ENCODE peak calls at places on chromosomes 3 and 15, in seven cellular contexts. One of them, this sample, is unnamed.

GRCh38 chr3:110903771-110904532 is 167.7 kb upstream of the NECTIN3 start:
- DNase-seq in K562: no peak
- DNase-seq in PC-9: no peak
- DNase-seq in PC-3: no peak
- DNase-seq in IMR-90: no peak
- DNase-seq in mesendoderm: no peak
- DNase-seq in hepatocyte: no peak
- DNase-seq in this sample: no peak

GRCh38 chr3:70090322-70090913 is 90.9 kb downstream of the SAMMSON start:
- DNase-seq in K562: peak; percentile 27
- DNase-seq in PC-9: no peak
- DNase-seq in PC-3: peak; percentile 37
- DNase-seq in IMR-90: peak; percentile 28
- DNase-seq in mesendoderm: no peak
- DNase-seq in hepatocyte: peak; percentile 54
- DNase-seq in this sample: peak; percentile 46

GRCh38 chr3:136283627-136284026 is 33.5 kb downstream of the PCCB start:
- DNase-seq in K562: no peak
- DNase-seq in PC-9: no peak
- DNase-seq in PC-3: no peak
- DNase-seq in IMR-90: peak; percentile 50
- DNase-seq in mesendoderm: peak; percentile 54
- DNase-seq in hepatocyte: no peak
- DNase-seq in this sample: no peak

GRCh38 chr3:187286467-187287059 is 5.0 kb downstream of the MASP1 start:
- DNase-seq in K562: no peak
- DNase-seq in PC-9: no peak
- DNase-seq in PC-3: peak; percentile 29
- DNase-seq in IMR-90: peak; percentile 94
- DNase-seq in mesendoderm: no peak
- DNase-seq in hepatocyte: peak; percentile 65
- DNase-seq in this sample: no peak

GRCh38 chr3:18679226-18679625 is 254.1 kb upstream of the SATB1 start:
- DNase-seq in K562: no peak
- DNase-seq in PC-9: no peak
- DNase-seq in PC-3: no peak
- DNase-seq in IMR-90: no peak
- DNase-seq in mesendoderm: no peak
- DNase-seq in hepatocyte: no peak
- DNase-seq in this sample: no peak

GRCh38 chr3:127421943-127422662 is 134.3 kb upstream of the PRR20G start:
- DNase-seq in K562: no peak
- DNase-seq in PC-9: no peak
- DNase-seq in PC-3: no peak
- DNase-seq in IMR-90: no peak
- DNase-seq in mesendoderm: no peak
- DNase-seq in hepatocyte: no peak
- DNase-seq in this sample: no peak

GRCh38 chr3:10575601-10576160 is 70.3 kb upstream of the ATP2B2 start:
- DNase-seq in K562: no peak
- DNase-seq in PC-9: no peak
- DNase-seq in PC-3: no peak
- DNase-seq in IMR-90: no peak
- DNase-seq in mesendoderm: no peak
- DNase-seq in hepatocyte: no peak
- DNase-seq in this sample: no peak

GRCh38 chr3:111321786-111322185 is 220.2 kb upstream of the CD96 start:
- DNase-seq in K562: no peak
- DNase-seq in PC-9: no peak
- DNase-seq in PC-3: peak; percentile 46
- DNase-seq in IMR-90: no peak
- DNase-seq in mesendoderm: peak; percentile 64
- DNase-seq in hepatocyte: no peak
- DNase-seq in this sample: no peak

GRCh38 chr3:119664850-119665379 is 4.5 kb upstream of the POPDC2 start:
- DNase-seq in K562: no peak
- DNase-seq in PC-9: no peak
- DNase-seq in PC-3: peak; percentile 77
- DNase-seq in IMR-90: peak; percentile 43
- DNase-seq in mesendoderm: peak; percentile 70
- DNase-seq in hepatocyte: peak; percentile 60
- DNase-seq in this sample: no peak

GRCh38 chr15:27214032-27214431 is 243.1 kb downstream of the GABRG3 start:
- DNase-seq in K562: no peak
- DNase-seq in PC-9: no peak
- DNase-seq in PC-3: no peak
- DNase-seq in IMR-90: no peak
- DNase-seq in mesendoderm: peak; percentile 62
- DNase-seq in hepatocyte: no peak
- DNase-seq in this sample: no peak

GRCh38 chr15:83380682-83381081 is 66.5 kb upstream of the SH3GL3 start:
- DNase-seq in K562: peak; percentile 23
- DNase-seq in PC-9: peak; percentile 82
- DNase-seq in PC-3: peak; percentile 78
- DNase-seq in IMR-90: peak; percentile 26
- DNase-seq in mesendoderm: peak; percentile 81
- DNase-seq in hepatocyte: peak; percentile 45
- DNase-seq in this sample: peak; percentile 44

GRCh38 chr15:91116379-91117067 is 16.5 kb downstream of the SV2B start:
- DNase-seq in K562: no peak
- DNase-seq in PC-9: no peak
- DNase-seq in PC-3: no peak
- DNase-seq in IMR-90: no peak
- DNase-seq in mesendoderm: no peak
- DNase-seq in hepatocyte: no peak
- DNase-seq in this sample: no peak

GRCh38 chr3:84547207-84547606 is 411.6 kb upstream of the CADM2 start:
- DNase-seq in K562: no peak
- DNase-seq in PC-9: no peak
- DNase-seq in PC-3: peak; percentile 19
- DNase-seq in IMR-90: no peak
- DNase-seq in mesendoderm: peak; percentile 71
- DNase-seq in hepatocyte: no peak
- DNase-seq in this sample: no peak

GRCh38 chr3:29426302-29427226 is 145.7 kb downstream of the RBMS3 start:
- DNase-seq in K562: no peak
- DNase-seq in PC-9: no peak
- DNase-seq in PC-3: no peak
- DNase-seq in IMR-90: no peak
- DNase-seq in mesendoderm: no peak
- DNase-seq in hepatocyte: no peak
- DNase-seq in this sample: no peak

GRCh38 chr3:113947372-113948014 is at the start of gene ZDHHC23:
- DNase-seq in K562: peak; percentile 81
- DNase-seq in PC-9: peak; percentile 94
- DNase-seq in PC-3: peak; percentile 80
- DNase-seq in IMR-90: peak; percentile 34
- DNase-seq in mesendoderm: peak; percentile 69
- DNase-seq in hepatocyte: peak; percentile 87
- DNase-seq in this sample: peak; percentile 81

GRCh38 chr3:17157713-17158112 is 273.0 kb downstream of the PLCL2 start:
- DNase-seq in K562: no peak
- DNase-seq in PC-9: no peak
- DNase-seq in PC-3: peak; percentile 64
- DNase-seq in IMR-90: peak; percentile 57
- DNase-seq in mesendoderm: no peak
- DNase-seq in hepatocyte: no peak
- DNase-seq in this sample: no peak

GRCh38 chr3:15924914-15925313 is 127.1 kb upstream of the ANKRD28 start:
- DNase-seq in K562: no peak
- DNase-seq in PC-9: no peak
- DNase-seq in PC-3: no peak
- DNase-seq in IMR-90: no peak
- DNase-seq in mesendoderm: no peak
- DNase-seq in hepatocyte: no peak
- DNase-seq in this sample: no peak

GRCh38 chr15:59812889-59813288 is 123.8 kb upstream of the BNIP2 start:
- DNase-seq in K562: no peak
- DNase-seq in PC-9: no peak
- DNase-seq in PC-3: no peak
- DNase-seq in IMR-90: no peak
- DNase-seq in mesendoderm: peak; percentile 46
- DNase-seq in hepatocyte: no peak
- DNase-seq in this sample: no peak

GRCh38 chr3:12959395-12959794 is 113.8 kb downstream of the IQSEC1 start:
- DNase-seq in K562: no peak
- DNase-seq in PC-9: no peak
- DNase-seq in PC-3: no peak
- DNase-seq in IMR-90: no peak
- DNase-seq in mesendoderm: no peak
- DNase-seq in hepatocyte: no peak
- DNase-seq in this sample: no peak
- H3K4me2 ChIP-seq in K562: peak overlapping the region; percentile 52
- H3K4me2 ChIP-seq in PC-9: no peak overlapping the region
- H3K4me2 ChIP-seq in PC-3: no peak overlapping the region
- H3K4me2 ChIP-seq in IMR-90: no peak overlapping the region
- H3K4me2 ChIP-seq in mesendoderm: no peak overlapping the region
- H3K4me2 ChIP-seq in hepatocyte: no peak overlapping the region
- H3K4me2 ChIP-seq in this sample: no peak overlapping the region

DNA sequence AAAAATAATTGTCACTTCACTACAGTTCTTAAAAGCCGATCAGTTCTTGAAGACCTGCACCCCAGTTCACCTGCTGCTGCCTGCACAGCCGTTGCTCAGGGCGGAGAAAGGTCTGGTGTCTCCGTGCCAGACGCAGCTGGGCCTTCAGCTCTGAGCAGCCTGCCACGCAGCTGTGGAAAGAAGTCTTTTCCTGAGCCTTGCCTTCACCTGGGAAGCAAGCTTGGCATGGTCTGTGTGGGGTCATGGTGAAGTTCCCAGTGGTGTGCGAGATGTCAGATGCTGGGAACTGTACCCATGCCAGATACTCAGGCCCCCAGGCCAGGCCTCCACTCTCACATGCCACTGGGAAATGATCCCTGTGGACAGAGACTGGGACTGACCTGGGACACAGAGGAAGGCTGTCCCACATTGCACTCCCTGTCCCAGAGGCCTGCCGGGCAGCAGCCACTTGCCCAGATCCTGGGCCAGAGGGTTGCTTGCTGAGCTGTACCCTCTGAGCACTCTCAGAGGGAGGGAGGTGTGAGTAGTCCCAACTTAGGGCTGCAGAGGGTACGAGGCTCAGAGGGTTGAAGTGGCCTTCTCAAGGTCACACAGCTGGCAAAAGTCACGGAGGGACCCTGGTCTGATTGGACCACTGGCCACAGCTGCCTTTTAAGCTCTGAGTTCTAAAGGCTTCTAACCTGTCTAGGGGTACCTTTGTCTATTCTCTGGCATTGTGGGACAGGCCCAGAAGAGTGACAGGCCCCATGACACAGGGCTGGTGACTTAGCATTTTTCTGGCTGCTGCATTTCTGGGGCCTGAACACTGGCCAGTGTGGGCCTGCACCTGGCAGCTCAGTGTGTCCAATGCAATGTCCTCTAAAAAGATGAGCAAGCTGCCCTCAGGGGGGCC is 55.4 kb downstream of the KLF13 start:
- DNase-seq in K562: no peak
- DNase-seq in PC-9: no peak
- DNase-seq in PC-3: no peak
- DNase-seq in IMR-90: no peak
- DNase-seq in mesendoderm: no peak
- DNase-seq in hepatocyte: no peak
- DNase-seq in this sample: no peak
- H3K4me2 ChIP-seq in K562: no peak overlapping the region
- H3K4me2 ChIP-seq in PC-9: no peak overlapping the region
- H3K4me2 ChIP-seq in PC-3: no peak overlapping the region
- H3K4me2 ChIP-seq in IMR-90: no peak overlapping the region
- H3K4me2 ChIP-seq in mesendoderm: no peak overlapping the region
- H3K4me2 ChIP-seq in hepatocyte: no peak overlapping the region
- H3K4me2 ChIP-seq in this sample: no peak overlapping the region

DNA sequence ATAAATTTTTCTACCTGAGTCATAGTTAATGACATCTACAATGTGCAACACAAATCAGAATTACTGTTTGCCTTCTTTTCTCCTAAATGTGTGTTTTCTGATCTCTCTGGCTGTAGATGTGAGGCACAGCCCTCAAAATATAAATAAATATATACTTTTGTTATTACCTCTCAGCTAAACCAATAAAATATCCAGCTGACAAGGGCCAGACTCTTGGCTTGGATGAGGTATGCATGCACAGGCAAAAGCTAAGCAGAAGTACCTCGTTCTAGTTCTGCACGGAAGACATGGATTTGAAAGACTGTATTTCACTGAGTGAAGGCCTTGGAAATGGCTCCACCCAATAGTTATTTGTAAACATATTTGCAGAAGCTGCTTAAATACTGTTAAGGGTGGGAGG is 529.8 kb downstream of the TAFA4 start:
- DNase-seq in K562: no peak
- DNase-seq in PC-9: no peak
- DNase-seq in PC-3: no peak
- DNase-seq in IMR-90: no peak
- DNase-seq in mesendoderm: no peak
- DNase-seq in hepatocyte: no peak
- DNase-seq in this sample: no peak
- H3K4me2 ChIP-seq in K562: no peak overlapping the region
- H3K4me2 ChIP-seq in PC-9: no peak overlapping the region
- H3K4me2 ChIP-seq in PC-3: no peak overlapping the region
- H3K4me2 ChIP-seq in IMR-90: no peak overlapping the region
- H3K4me2 ChIP-seq in mesendoderm: no peak overlapping the region
- H3K4me2 ChIP-seq in hepatocyte: no peak overlapping the region
- H3K4me2 ChIP-seq in this sample: no peak overlapping the region

GRCh38 chr3:58638586-58638985 is 28.0 kb downstream of the FAM3D start:
- DNase-seq in K562: no peak
- DNase-seq in PC-9: no peak
- DNase-seq in PC-3: no peak
- DNase-seq in IMR-90: no peak
- DNase-seq in mesendoderm: no peak
- DNase-seq in hepatocyte: no peak
- DNase-seq in this sample: no peak

GRCh38 chr3:58637509-58637908 is 29.1 kb downstream of the FAM3D start:
- DNase-seq in K562: no peak
- DNase-seq in PC-9: no peak
- DNase-seq in PC-3: no peak
- DNase-seq in IMR-90: no peak
- DNase-seq in mesendoderm: no peak
- DNase-seq in hepatocyte: no peak
- DNase-seq in this sample: peak; percentile 39

GRCh38 chr3:58639842-58640241 is 26.7 kb downstream of the FAM3D start:
- DNase-seq in K562: no peak
- DNase-seq in PC-9: no peak
- DNase-seq in PC-3: no peak
- DNase-seq in IMR-90: no peak
- DNase-seq in mesendoderm: no peak
- DNase-seq in hepatocyte: no peak
- DNase-seq in this sample: no peak

GRCh38 chr3:58640700-58641372 is 25.7 kb downstream of the FAM3D start:
- DNase-seq in K562: peak; percentile 81
- DNase-seq in PC-9: peak; percentile 81
- DNase-seq in PC-3: peak; percentile 92
- DNase-seq in IMR-90: peak; percentile 74
- DNase-seq in mesendoderm: peak; percentile 88
- DNase-seq in hepatocyte: peak; percentile 91
- DNase-seq in this sample: peak; percentile 90

DNA sequence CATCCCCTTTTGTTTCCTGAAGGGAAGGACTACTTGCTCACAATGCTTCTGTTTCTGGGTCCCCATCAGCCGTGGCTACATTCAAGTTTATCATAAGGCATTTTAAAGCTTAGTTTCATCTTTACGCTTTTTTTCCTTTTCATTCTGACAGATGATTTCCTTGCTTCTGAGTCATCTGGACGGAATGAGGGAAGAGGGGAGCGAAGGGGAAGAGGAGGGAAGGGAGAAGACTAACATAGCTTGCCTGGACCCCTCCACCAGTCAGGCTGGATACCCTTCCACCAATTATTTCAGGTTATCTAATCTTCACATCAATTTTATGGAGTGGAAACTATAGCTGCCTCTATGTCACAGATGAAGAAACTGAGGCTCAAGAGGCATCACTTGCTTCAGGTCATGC is 27.6 kb downstream of the FAM3D start:
- DNase-seq in K562: no peak
- DNase-seq in PC-9: no peak
- DNase-seq in PC-3: peak; percentile 40
- DNase-seq in IMR-90: peak; percentile 45
- DNase-seq in mesendoderm: no peak
- DNase-seq in hepatocyte: no peak
- DNase-seq in this sample: no peak
- H3K4me2 ChIP-seq in K562: no peak overlapping the region
- H3K4me2 ChIP-seq in PC-9: no peak overlapping the region
- H3K4me2 ChIP-seq in PC-3: peak overlapping the region; percentile 56
- H3K4me2 ChIP-seq in IMR-90: peak overlapping the region; percentile 23
- H3K4me2 ChIP-seq in mesendoderm: no peak overlapping the region
- H3K4me2 ChIP-seq in hepatocyte: no peak overlapping the region
- H3K4me2 ChIP-seq in this sample: no peak overlapping the region